ENCODE peak calls at places on chromosomes 16 and 17, in nine cellular contexts. C is ureter; J is amniotic stem cell; M is WTC11; S is BJ; Z is GM18507; D is LoVo; I is activated CD8-positive, alpha-beta T cell treated with anti-CD3 and anti-CD28 coated beads for 36 hours; B is colonic mucosa. K is an unnamed sample.

GRCh38 chr16:88383401-88384221 is 852 bp downstream of the ZNF469 start:
- DNase-seq in C (no peak), J (peak; percentile 37), M (peak; percentile 51), S (no peak), Z (no peak), D (no peak), I (no peak), B (no peak), K (no peak)

GRCh38 chr17:65366102-65366844 is 195.2 kb downstream of the AXIN2 start:
- DNase-seq in C (no peak), J (no peak), M (no peak), S (no peak), Z (no peak), D (no peak), I (peak; percentile 73), B (no peak), K (no peak)

GRCh38 chr16:66476328-66477027 is 49.4 kb downstream of the BEAN1 start:
- DNase-seq in C (peak; percentile 37), J (no peak), M (peak; percentile 70), S (no peak), Z (no peak), D (no peak), I (peak; percentile 72), B (peak; percentile 43), K (no peak)

GRCh38 chr17:55172612-55173011 is 92.1 kb upstream of the HLF start:
- DNase-seq in C (no peak), J (no peak), M (no peak), S (no peak), Z (no peak), D (no peak), I (no peak), B (no peak), K (no peak)

GRCh38 chr17:43216369-43216761 is 4.7 kb downstream of the TMEM106A start:
- DNase-seq in C (no peak), J (no peak), M (no peak), S (no peak), Z (no peak), D (no peak), I (no peak), B (no peak), K (no peak)

GRCh38 chr17:77127735-77128361 is 12.9 kb upstream of the SEC14L1 start:
- DNase-seq in C (peak; percentile 58), J (no peak), M (no peak), S (no peak), Z (no peak), D (no peak), I (peak; percentile 91), B (peak; percentile 66), K (no peak)

GRCh38 chr17:78953356-78954350 is 26.1 kb downstream of the LGALS3BP start:
- DNase-seq in C (no peak), J (no peak), M (no peak), S (no peak), Z (no peak), D (no peak), I (no peak), B (no peak), K (no peak)

GRCh38 chr16:49575352-49576172 is 202.0 kb downstream of the C16orf78 start:
- DNase-seq in C (peak; percentile 63), J (no peak), M (peak; percentile 35), S (no peak), Z (peak; percentile 71), D (no peak), I (no peak), B (peak; percentile 39), K (no peak)

GRCh38 chr16:10828851-10829331 is 10.3 kb upstream of the TVP23A start:
- DNase-seq in C (peak; percentile 93), J (peak; percentile 22), M (no peak), S (peak; percentile 30), Z (no peak), D (peak; percentile 4), I (no peak), B (peak; percentile 78), K (no peak)

GRCh38 chr17:44307387-44308186 is 814 bp upstream of the RUNDC3A start:
- DNase-seq in C (no peak), J (no peak), M (peak; percentile 76), S (no peak), Z (no peak), D (no peak), I (no peak), B (no peak), K (no peak)

GRCh38 chr16:57601801-57602478 is 26.5 kb upstream of the ADGRG1 start:
- DNase-seq in C (no peak), J (no peak), M (no peak), S (no peak), Z (peak; percentile 39), D (no peak), I (peak; percentile 90), B (no peak), K (no peak)

GRCh38 chr17:3993493-3994220 is 29.4 kb upstream of the ATP2A3 start:
- DNase-seq in C (no peak), J (no peak), M (no peak), S (no peak), Z (no peak), D (no peak), I (no peak), B (no peak), K (no peak)

GRCh38 chr16:50279142-50279865 is 13.0 kb downstream of the ADCY7 start:
- DNase-seq in C (no peak), J (no peak), M (no peak), S (no peak), Z (no peak), D (no peak), I (no peak), B (peak; percentile 79), K (no peak)

GRCh38 chr17:17382901-17383300 is 79.7 kb downstream of the NT5M start:
- DNase-seq in C (no peak), J (no peak), M (no peak), S (no peak), Z (no peak), D (no peak), I (no peak), B (no peak), K (no peak)

GRCh38 chr17:55622547-55622946 is 100.1 kb downstream of the TMEM100 start:
- DNase-seq in C (no peak), J (no peak), M (no peak), S (no peak), Z (no peak), D (no peak), I (no peak), B (no peak), K (no peak)

GRCh38 chr16:86751081-86752030 is 173.0 kb downstream of the FOXL1 start:
- DNase-seq in C (no peak), J (peak; percentile 66), M (no peak), S (peak; percentile 57), Z (no peak), D (no peak), I (no peak), B (no peak), K (peak; percentile 46)

GRCh38 chr17:44247346-44248219 is 20.4 kb downstream of the SLC4A1 start:
- DNase-seq in C (no peak), J (no peak), M (no peak), S (no peak), Z (no peak), D (no peak), I (no peak), B (no peak), K (no peak)

GRCh38 chr16:57357330-57358151 is 1.0 kb upstream of the CCL22 start:
- DNase-seq in C (no peak), J (no peak), M (no peak), S (no peak), Z (no peak), D (no peak), I (no peak), B (no peak), K (no peak)

GRCh38 chr16:85557976-85558589 is 55.0 kb upstream of the GSE1 start:
- DNase-seq in C (no peak), J (no peak), M (no peak), S (no peak), Z (no peak), D (peak; percentile 74), I (no peak), B (peak; percentile 82), K (no peak)

GRCh38 chr17:31522987-31523495 is 131.6 kb downstream of the RAB11FIP4 start:
- DNase-seq in C (no peak), J (no peak), M (no peak), S (no peak), Z (no peak), D (no peak), I (no peak), B (no peak), K (no peak)

GRCh38 chr16:88533381-88533831 is 36.8 kb upstream of the ZC3H18 start:
- DNase-seq in C (no peak), J (no peak), M (peak; percentile 41), S (no peak), Z (no peak), D (no peak), I (no peak), B (no peak), K (peak; percentile 13)

GRCh38 chr17:58630883-58631522 is 60.8 kb downstream of the TEX14 start:
- DNase-seq in C (no peak), J (no peak), M (peak; percentile 32), S (no peak), Z (no peak), D (no peak), I (peak; percentile 63), B (peak; percentile 26), K (no peak)